ENCODE peak calls at places on chromosomes 11 and 22, in ten cellular contexts. One of them, this sample, is unnamed.

GRCh38 chr11:100878474-100878873 is 191.4 kb downstream of the ARHGAP42 start:
- DNase-seq in pancreas: no peak
- DNase-seq in heart right ventricle: peak
- DNase-seq in PC-9: no peak
- DNase-seq in prostate gland: no peak
- DNase-seq in lower lobe of right lung: no peak
- DNase-seq in Peyer's patch: no peak
- DNase-seq in adrenal gland: no peak
- DNase-seq in WERI-Rb-1: no peak
- DNase-seq in CD4-positive, alpha-beta T cell: no peak
- DNase-seq in this sample: no peak

GRCh38 chr22:34105461-34106062 is 185.3 kb upstream of the LARGE1 start:
- DNase-seq in pancreas: peak
- DNase-seq in WERI-Rb-1: peak
- DNase-seq in PC-9: no peak
- DNase-seq in lower lobe of right lung: peak
- DNase-seq in prostate gland: peak
- DNase-seq in Peyer's patch: peak
- DNase-seq in heart right ventricle: peak
- DNase-seq in CD4-positive, alpha-beta T cell: no peak
- DNase-seq in adrenal gland: peak
- DNase-seq in this sample: no peak

GRCh38 chr11:73596547-73596946 is 1.4 kb downstream of the FAM168A start:
- DNase-seq in CD4-positive, alpha-beta T cell: no peak
- DNase-seq in lower lobe of right lung: no peak
- DNase-seq in adrenal gland: no peak
- DNase-seq in Peyer's patch: no peak
- DNase-seq in pancreas: no peak
- DNase-seq in heart right ventricle: no peak
- DNase-seq in prostate gland: no peak
- DNase-seq in PC-9: peak
- DNase-seq in WERI-Rb-1: no peak
- DNase-seq in this sample: no peak

GRCh38 chr22:19723990-19724827 is 870 bp downstream of the GP1BB start:
- DNase-seq in heart right ventricle: no peak
- DNase-seq in CD4-positive, alpha-beta T cell: no peak
- DNase-seq in PC-9: no peak
- DNase-seq in pancreas: peak
- DNase-seq in prostate gland: no peak
- DNase-seq in WERI-Rb-1: no peak
- DNase-seq in Peyer's patch: no peak
- DNase-seq in lower lobe of right lung: no peak
- DNase-seq in adrenal gland: no peak
- DNase-seq in this sample: no peak

GRCh38 chr11:120801801-120802689 is 221.9 kb upstream of the TBCEL start:
- DNase-seq in lower lobe of right lung: peak
- DNase-seq in adrenal gland: peak
- DNase-seq in CD4-positive, alpha-beta T cell: peak
- DNase-seq in prostate gland: peak
- DNase-seq in PC-9: peak
- DNase-seq in pancreas: peak
- DNase-seq in WERI-Rb-1: peak
- DNase-seq in Peyer's patch: peak
- DNase-seq in heart right ventricle: peak
- DNase-seq in this sample: peak

GRCh38 chr11:45652781-45653180 is 12.6 kb downstream of the CHST1 start:
- DNase-seq in PC-9: no peak
- DNase-seq in lower lobe of right lung: no peak
- DNase-seq in WERI-Rb-1: no peak
- DNase-seq in CD4-positive, alpha-beta T cell: no peak
- DNase-seq in heart right ventricle: no peak
- DNase-seq in Peyer's patch: no peak
- DNase-seq in pancreas: no peak
- DNase-seq in adrenal gland: no peak
- DNase-seq in prostate gland: no peak
- DNase-seq in this sample: no peak

GRCh38 chr11:14422814-14423182 is 63.8 kb upstream of the RRAS2 start:
- DNase-seq in Peyer's patch: no peak
- DNase-seq in lower lobe of right lung: no peak
- DNase-seq in heart right ventricle: no peak
- DNase-seq in CD4-positive, alpha-beta T cell: no peak
- DNase-seq in prostate gland: no peak
- DNase-seq in pancreas: no peak
- DNase-seq in adrenal gland: no peak
- DNase-seq in WERI-Rb-1: no peak
- DNase-seq in PC-9: no peak
- DNase-seq in this sample: no peak

GRCh38 chr22:31753005-31753633 is 700 bp upstream of the DEPDC5 start:
- DNase-seq in lower lobe of right lung: peak
- DNase-seq in CD4-positive, alpha-beta T cell: peak
- DNase-seq in prostate gland: peak
- DNase-seq in WERI-Rb-1: peak
- DNase-seq in Peyer's patch: no peak
- DNase-seq in adrenal gland: peak
- DNase-seq in PC-9: peak
- DNase-seq in pancreas: peak
- DNase-seq in heart right ventricle: peak
- DNase-seq in this sample: peak

GRCh38 chr11:67484847-67485311 is 2.1 kb downstream of the AIP start:
- DNase-seq in prostate gland: no peak
- DNase-seq in PC-9: peak
- DNase-seq in adrenal gland: no peak
- DNase-seq in Peyer's patch: peak
- DNase-seq in CD4-positive, alpha-beta T cell: no peak
- DNase-seq in heart right ventricle: no peak
- DNase-seq in lower lobe of right lung: peak
- DNase-seq in pancreas: no peak
- DNase-seq in WERI-Rb-1: no peak
- DNase-seq in this sample: peak

GRCh38 chr22:31861226-31861840 is 83.0 kb upstream of the YWHAH start:
- DNase-seq in pancreas: no peak
- DNase-seq in lower lobe of right lung: no peak
- DNase-seq in heart right ventricle: no peak
- DNase-seq in PC-9: no peak
- DNase-seq in CD4-positive, alpha-beta T cell: no peak
- DNase-seq in WERI-Rb-1: no peak
- DNase-seq in prostate gland: no peak
- DNase-seq in Peyer's patch: no peak
- DNase-seq in adrenal gland: no peak
- DNase-seq in this sample: no peak

GRCh38 chr11:80595011-80595410 is 1154.2 kb upstream of the TENM4 start:
- DNase-seq in adrenal gland: no peak
- DNase-seq in PC-9: peak
- DNase-seq in heart right ventricle: no peak
- DNase-seq in pancreas: no peak
- DNase-seq in lower lobe of right lung: no peak
- DNase-seq in prostate gland: no peak
- DNase-seq in CD4-positive, alpha-beta T cell: no peak
- DNase-seq in Peyer's patch: no peak
- DNase-seq in WERI-Rb-1: no peak
- DNase-seq in this sample: no peak

GRCh38 chr11:66915866-66916265 is 42.3 kb downstream of the PC start:
- DNase-seq in heart right ventricle: no peak
- DNase-seq in Peyer's patch: no peak
- DNase-seq in pancreas: no peak
- DNase-seq in WERI-Rb-1: no peak
- DNase-seq in adrenal gland: no peak
- DNase-seq in lower lobe of right lung: no peak
- DNase-seq in PC-9: no peak
- DNase-seq in prostate gland: no peak
- DNase-seq in CD4-positive, alpha-beta T cell: no peak
- DNase-seq in this sample: no peak

GRCh38 chr11:94794287-94795168 is 26.4 kb downstream of the AMOTL1 start:
- DNase-seq in pancreas: no peak
- DNase-seq in lower lobe of right lung: peak
- DNase-seq in CD4-positive, alpha-beta T cell: no peak
- DNase-seq in WERI-Rb-1: no peak
- DNase-seq in prostate gland: peak
- DNase-seq in Peyer's patch: no peak
- DNase-seq in heart right ventricle: peak
- DNase-seq in adrenal gland: peak
- DNase-seq in PC-9: peak
- DNase-seq in this sample: no peak

GRCh38 chr11:82719316-82719715 is 14.3 kb downstream of the FAM181B start:
- DNase-seq in pancreas: no peak
- DNase-seq in heart right ventricle: peak
- DNase-seq in PC-9: no peak
- DNase-seq in lower lobe of right lung: no peak
- DNase-seq in adrenal gland: no peak
- DNase-seq in Peyer's patch: no peak
- DNase-seq in CD4-positive, alpha-beta T cell: no peak
- DNase-seq in prostate gland: no peak
- DNase-seq in WERI-Rb-1: no peak
- DNase-seq in this sample: no peak

GRCh38 chr22:44597616-44598015 is 99.6 kb upstream of the RTL6 start:
- DNase-seq in WERI-Rb-1: no peak
- DNase-seq in pancreas: no peak
- DNase-seq in PC-9: no peak
- DNase-seq in adrenal gland: no peak
- DNase-seq in Peyer's patch: no peak
- DNase-seq in prostate gland: no peak
- DNase-seq in heart right ventricle: no peak
- DNase-seq in lower lobe of right lung: no peak
- DNase-seq in CD4-positive, alpha-beta T cell: no peak
- DNase-seq in this sample: no peak

GRCh38 chr11:17531071-17531817 is 13.0 kb downstream of the USH1C start:
- DNase-seq in Peyer's patch: no peak
- DNase-seq in adrenal gland: no peak
- DNase-seq in prostate gland: no peak
- DNase-seq in heart right ventricle: no peak
- DNase-seq in PC-9: no peak
- DNase-seq in WERI-Rb-1: no peak
- DNase-seq in CD4-positive, alpha-beta T cell: no peak
- DNase-seq in pancreas: no peak
- DNase-seq in lower lobe of right lung: no peak
- DNase-seq in this sample: no peak

GRCh38 chr11:124829986-124830385 is 29.8 kb upstream of the MSANTD2 start:
- DNase-seq in CD4-positive, alpha-beta T cell: no peak
- DNase-seq in Peyer's patch: no peak
- DNase-seq in prostate gland: no peak
- DNase-seq in pancreas: no peak
- DNase-seq in heart right ventricle: no peak
- DNase-seq in lower lobe of right lung: no peak
- DNase-seq in WERI-Rb-1: no peak
- DNase-seq in adrenal gland: no peak
- DNase-seq in PC-9: no peak
- DNase-seq in this sample: no peak

DNA sequence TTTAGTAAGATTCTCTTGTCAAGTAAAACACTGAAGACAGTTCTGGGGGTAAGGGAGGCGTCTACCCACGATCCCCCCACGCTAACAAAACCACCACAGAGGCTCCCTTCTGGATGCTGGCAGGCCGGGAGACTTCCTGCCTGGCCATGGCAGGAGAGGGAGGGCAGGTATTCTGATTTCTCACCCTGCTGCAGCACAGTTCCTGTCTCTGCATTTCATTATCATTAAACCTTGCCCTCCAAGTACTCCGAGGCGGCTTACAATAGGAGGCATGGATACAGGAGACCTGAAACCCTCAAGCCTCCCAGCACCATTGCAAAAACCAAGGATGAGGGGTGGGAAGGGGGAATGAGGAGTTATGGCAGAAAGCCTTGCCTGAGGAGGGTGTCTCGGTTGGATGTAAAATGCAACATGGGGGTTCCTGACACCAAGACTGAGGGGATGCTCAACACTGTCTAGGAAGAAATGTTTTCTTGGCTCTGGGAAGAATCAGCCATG is 44.1 kb upstream of the MN1 start:
- DNase-seq in heart right ventricle: no peak
- DNase-seq in PC-9: no peak
- DNase-seq in WERI-Rb-1: no peak
- DNase-seq in adrenal gland: no peak
- DNase-seq in lower lobe of right lung: no peak
- DNase-seq in pancreas: no peak
- DNase-seq in Peyer's patch: no peak
- DNase-seq in CD4-positive, alpha-beta T cell: no peak
- DNase-seq in prostate gland: no peak
- DNase-seq in this sample: no peak
- H3K27ac ChIP-seq in heart right ventricle: no peak
- H3K27ac ChIP-seq in PC-9: no peak
- H3K27ac ChIP-seq in WERI-Rb-1: no peak
- H3K27ac ChIP-seq in adrenal gland: no peak
- H3K27ac ChIP-seq in lower lobe of right lung: no peak
- H3K27ac ChIP-seq in pancreas: no peak
- H3K27ac ChIP-seq in Peyer's patch: no peak
- H3K27ac ChIP-seq in CD4-positive, alpha-beta T cell: no peak
- H3K27ac ChIP-seq in prostate gland: no peak
- H3K27ac ChIP-seq in this sample: no peak

DNA sequence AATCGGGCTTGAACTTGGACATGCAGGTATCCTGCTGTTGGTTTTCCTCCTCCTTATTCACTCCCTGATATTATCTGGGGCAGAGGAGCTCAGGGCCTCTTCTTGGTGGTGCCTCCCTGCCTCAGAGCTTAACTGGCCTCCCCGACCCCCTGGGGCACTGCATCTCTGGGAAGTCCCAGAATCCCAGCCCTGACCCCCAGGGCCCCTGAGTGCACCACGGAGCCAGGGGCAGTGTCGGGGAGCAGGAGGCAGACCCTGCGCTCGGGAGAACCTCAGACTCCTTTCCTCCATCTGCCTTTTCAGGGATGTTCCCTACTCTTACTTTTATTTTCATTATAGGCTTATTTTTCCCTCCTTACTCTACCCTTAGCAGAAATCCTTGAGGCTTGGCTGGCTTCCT is 537.0 kb downstream of the BRD1 start:
- DNase-seq in Peyer's patch: no peak
- DNase-seq in CD4-positive, alpha-beta T cell: no peak
- DNase-seq in PC-9: no peak
- DNase-seq in adrenal gland: no peak
- DNase-seq in pancreas: no peak
- DNase-seq in heart right ventricle: no peak
- DNase-seq in WERI-Rb-1: no peak
- DNase-seq in lower lobe of right lung: no peak
- DNase-seq in prostate gland: no peak
- DNase-seq in this sample: no peak
- TF ChIP-seq CTCF in Peyer's patch: no peak
- TF ChIP-seq CTCF in CD4-positive, alpha-beta T cell: no peak
- TF ChIP-seq CTCF in PC-9: no peak
- TF ChIP-seq CTCF in adrenal gland: no peak
- TF ChIP-seq CTCF in pancreas: no peak
- TF ChIP-seq CTCF in heart right ventricle: no peak
- TF ChIP-seq CTCF in WERI-Rb-1: no peak
- TF ChIP-seq CTCF in lower lobe of right lung: no peak
- TF ChIP-seq CTCF in prostate gland: no peak
- TF ChIP-seq CTCF in this sample: no peak

GRCh38 chr11:47467372-47467771 is 18.4 kb upstream of the RAPSN start:
- DNase-seq in Peyer's patch: no peak
- DNase-seq in CD4-positive, alpha-beta T cell: no peak
- DNase-seq in heart right ventricle: no peak
- DNase-seq in PC-9: peak
- DNase-seq in WERI-Rb-1: peak
- DNase-seq in adrenal gland: no peak
- DNase-seq in prostate gland: peak
- DNase-seq in lower lobe of right lung: no peak
- DNase-seq in pancreas: no peak
- DNase-seq in this sample: no peak
- H3K27ac ChIP-seq in Peyer's patch: no peak
- H3K27ac ChIP-seq in CD4-positive, alpha-beta T cell: no peak
- H3K27ac ChIP-seq in heart right ventricle: peak
- H3K27ac ChIP-seq in PC-9: no peak
- H3K27ac ChIP-seq in WERI-Rb-1: peak
- H3K27ac ChIP-seq in adrenal gland: no peak
- H3K27ac ChIP-seq in prostate gland: peak
- H3K27ac ChIP-seq in lower lobe of right lung: peak
- H3K27ac ChIP-seq in pancreas: no peak
- H3K27ac ChIP-seq in this sample: no peak

GRCh38 chr22:36977401-36977861 is 41.8 kb downstream of the TST start:
- DNase-seq in lower lobe of right lung: peak
- DNase-seq in heart right ventricle: peak
- DNase-seq in WERI-Rb-1: peak
- DNase-seq in adrenal gland: peak
- DNase-seq in prostate gland: peak
- DNase-seq in CD4-positive, alpha-beta T cell: peak
- DNase-seq in pancreas: peak
- DNase-seq in Peyer's patch: peak
- DNase-seq in PC-9: no peak
- DNase-seq in this sample: peak
- TF ChIP-seq CTCF in lower lobe of right lung: peak
- TF ChIP-seq CTCF in heart right ventricle: peak
- TF ChIP-seq CTCF in WERI-Rb-1: peak
- TF ChIP-seq CTCF in adrenal gland: peak
- TF ChIP-seq CTCF in prostate gland: no peak
- TF ChIP-seq CTCF in CD4-positive, alpha-beta T cell: no peak
- TF ChIP-seq CTCF in pancreas: no peak
- TF ChIP-seq CTCF in Peyer's patch: peak
- TF ChIP-seq CTCF in PC-9: no peak
- TF ChIP-seq CTCF in this sample: peak

This sample was measured in CD8-positive, alpha-beta T cell.